ENCODE peak calls at places on chromosomes 13 and 19, in eight cellular contexts. G is progenitor cell of endocrine pancreas; R is ovary; T is BJ; W is activated T-helper 1 cell treated with Interleukin-2 at 50 U/mL for 16 hours; V is NCI-H2081 treated with DMSO at 0.1 percent for 48 hours; E is GM10248; O is activated T-cell treated with anti-CD3 and anti-CD28 coated beads, Interleukin-2, amount 50 U/mL, for 72 hours. I is an unnamed sample.

GRCh38 chr19:41302624-41303351 is 7.2 kb upstream of the CCDC97 start:
- DNase-seq in G (no peak), R (no peak), T (no peak), W (peak), V (no peak), E (peak), O (peak), I (no peak)

GRCh38 chr19:3577741-3578344 is 5.1 kb downstream of the HMG20B start:
- DNase-seq in G (no peak), R (no peak), T (no peak), W (no peak), V (no peak), E (no peak), O (no peak), I (no peak)

GRCh38 chr13:34302596-34302995 is 484.6 kb downstream of the RFC3 start:
- DNase-seq in G (no peak), R (no peak), T (no peak), W (no peak), V (no peak), E (no peak), O (no peak), I (no peak)

GRCh38 chr13:39836038-39836437 is 180.6 kb downstream of the COG6 start:
- DNase-seq in G (no peak), R (no peak), T (no peak), W (no peak), V (no peak), E (peak), O (peak), I (no peak)

GRCh38 chr13:42354246-42355117 is 82.5 kb downstream of the AKAP11 start:
- DNase-seq in G (no peak), R (no peak), T (no peak), W (no peak), V (no peak), E (peak), O (peak), I (peak)

GRCh38 chr19:12623361-12624031 is 12.8 kb downstream of the ZNF791 start:
- DNase-seq in G (no peak), R (no peak), T (no peak), W (no peak), V (no peak), E (no peak), O (no peak), I (no peak)

GRCh38 chr19:9819590-9819898 is 665 bp upstream of the FBXL12 start:
- DNase-seq in G (no peak), R (no peak), T (no peak), W (no peak), V (no peak), E (no peak), O (no peak), I (peak)

GRCh38 chr13:102710261-102710679 is 15.4 kb upstream of the METTL21C start:
- DNase-seq in G (no peak), R (no peak), T (peak), W (no peak), V (no peak), E (no peak), O (no peak), I (no peak)

GRCh38 chr19:46461537-46461936 is 9.8 kb downstream of the PNMA8A start:
- DNase-seq in G (no peak), R (no peak), T (no peak), W (no peak), V (no peak), E (no peak), O (no peak), I (no peak)

GRCh38 chr19:33798701-33799111 is 2.0 kb downstream of the KCTD15 start:
- DNase-seq in G (no peak), R (no peak), T (no peak), W (no peak), V (no peak), E (no peak), O (no peak), I (no peak)

I was measured in COLO829.